ENCODE peak calls at places on chromosome 2, in five cellular contexts. One of them, this sample, is unnamed.

GRCh38 chr2:120759543-120760331 is 24.1 kb downstream of the GLI2 start:
- DNase-seq in iris pigment epithelial cell: no peak
- DNase-seq in neural crest cell: no peak
- DNase-seq in lower lobe of right lung: peak
- DNase-seq in CD4-positive, CD25-positive, alpha-beta regulatory T cell: no peak
- DNase-seq in this sample: no peak

GRCh38 chr2:70842401-70842800 is 6.8 kb upstream of the CD207 start:
- DNase-seq in iris pigment epithelial cell: no peak
- DNase-seq in neural crest cell: no peak
- DNase-seq in lower lobe of right lung: no peak
- DNase-seq in CD4-positive, CD25-positive, alpha-beta regulatory T cell: no peak
- DNase-seq in this sample: no peak

GRCh38 chr2:15882761-15883497 is 57.4 kb upstream of the MYCN start:
- DNase-seq in iris pigment epithelial cell: no peak
- DNase-seq in neural crest cell: no peak
- DNase-seq in lower lobe of right lung: no peak
- DNase-seq in CD4-positive, CD25-positive, alpha-beta regulatory T cell: no peak
- DNase-seq in this sample: no peak

GRCh38 chr2:107018366-107018765 is 132.4 kb upstream of the ST6GAL2 start:
- DNase-seq in iris pigment epithelial cell: no peak
- DNase-seq in neural crest cell: no peak
- DNase-seq in lower lobe of right lung: no peak
- DNase-seq in CD4-positive, CD25-positive, alpha-beta regulatory T cell: no peak
- DNase-seq in this sample: no peak

GRCh38 chr2:230913406-230913805 is 11.6 kb downstream of the GPR55 start:
- DNase-seq in iris pigment epithelial cell: peak
- DNase-seq in neural crest cell: no peak
- DNase-seq in lower lobe of right lung: peak
- DNase-seq in CD4-positive, CD25-positive, alpha-beta regulatory T cell: no peak
- DNase-seq in this sample: no peak

GRCh38 chr2:216346781-216347180 is 25.5 kb downstream of the MARCHF4 start:
- DNase-seq in iris pigment epithelial cell: no peak
- DNase-seq in neural crest cell: no peak
- DNase-seq in lower lobe of right lung: no peak
- DNase-seq in CD4-positive, CD25-positive, alpha-beta regulatory T cell: no peak
- DNase-seq in this sample: no peak

GRCh38 chr2:25280066-25280687 is 61.5 kb downstream of the DNMT3A start:
- DNase-seq in iris pigment epithelial cell: no peak
- DNase-seq in neural crest cell: no peak
- DNase-seq in lower lobe of right lung: peak
- DNase-seq in CD4-positive, CD25-positive, alpha-beta regulatory T cell: no peak
- DNase-seq in this sample: no peak

GRCh38 chr2:42142476-42143184 is 26.5 kb upstream of the EML4 start:
- DNase-seq in iris pigment epithelial cell: peak
- DNase-seq in neural crest cell: no peak
- DNase-seq in lower lobe of right lung: peak
- DNase-seq in CD4-positive, CD25-positive, alpha-beta regulatory T cell: no peak
- DNase-seq in this sample: no peak

GRCh38 chr2:121722479-121722878 is 14.2 kb downstream of the NIFK start:
- DNase-seq in iris pigment epithelial cell: peak
- DNase-seq in neural crest cell: no peak
- DNase-seq in lower lobe of right lung: no peak
- DNase-seq in CD4-positive, CD25-positive, alpha-beta regulatory T cell: no peak
- DNase-seq in this sample: no peak

GRCh38 chr2:242035858-242036652 is 166.5 kb downstream of the RTP5 start:
- DNase-seq in iris pigment epithelial cell: no peak
- DNase-seq in neural crest cell: no peak
- DNase-seq in lower lobe of right lung: no peak
- DNase-seq in CD4-positive, CD25-positive, alpha-beta regulatory T cell: no peak
- DNase-seq in this sample: no peak

GRCh38 chr2:219638948-219639341 is 11.5 kb downstream of the SLC4A3 start:
- DNase-seq in iris pigment epithelial cell: no peak
- DNase-seq in neural crest cell: no peak
- DNase-seq in lower lobe of right lung: no peak
- DNase-seq in CD4-positive, CD25-positive, alpha-beta regulatory T cell: no peak
- DNase-seq in this sample: no peak

GRCh38 chr2:31054817-31055216 is 83.4 kb downstream of the GALNT14 start:
- DNase-seq in iris pigment epithelial cell: no peak
- DNase-seq in neural crest cell: no peak
- DNase-seq in lower lobe of right lung: no peak
- DNase-seq in CD4-positive, CD25-positive, alpha-beta regulatory T cell: no peak
- DNase-seq in this sample: no peak

GRCh38 chr2:237967463-237967871 is 653 bp downstream of the UBE2F start:
- DNase-seq in iris pigment epithelial cell: peak
- DNase-seq in neural crest cell: peak
- DNase-seq in lower lobe of right lung: peak
- DNase-seq in CD4-positive, CD25-positive, alpha-beta regulatory T cell: no peak
- DNase-seq in this sample: peak

GRCh38 chr2:216632321-216632951 is 784 bp upstream of the IGFBP2 start:
- DNase-seq in iris pigment epithelial cell: no peak
- DNase-seq in neural crest cell: peak
- DNase-seq in lower lobe of right lung: no peak
- DNase-seq in CD4-positive, CD25-positive, alpha-beta regulatory T cell: no peak
- DNase-seq in this sample: no peak

GRCh38 chr2:67626656-67627055 is 229.5 kb downstream of the ETAA1 start:
- DNase-seq in iris pigment epithelial cell: peak
- DNase-seq in neural crest cell: no peak
- DNase-seq in lower lobe of right lung: no peak
- DNase-seq in CD4-positive, CD25-positive, alpha-beta regulatory T cell: no peak
- DNase-seq in this sample: no peak

GRCh38 chr2:208479342-208479741 is 72.8 kb downstream of the PTH2R start:
- DNase-seq in iris pigment epithelial cell: no peak
- DNase-seq in neural crest cell: no peak
- DNase-seq in lower lobe of right lung: no peak
- DNase-seq in CD4-positive, CD25-positive, alpha-beta regulatory T cell: no peak
- DNase-seq in this sample: no peak

GRCh38 chr2:8753609-8754008 is 71.8 kb downstream of the ID2 start:
- DNase-seq in iris pigment epithelial cell: no peak
- DNase-seq in neural crest cell: no peak
- DNase-seq in lower lobe of right lung: no peak
- DNase-seq in CD4-positive, CD25-positive, alpha-beta regulatory T cell: no peak
- DNase-seq in this sample: no peak